ENCODE peak calls at places on chromosomes 2 and 18, in ten cellular contexts. Z is germinal center; G is activated naive CD8-positive, alpha-beta T cell treated with anti-CD3 and anti-CD28 coated beads, Interleukin-2, amount 50 U/mL, for 24 hours; X is CD14-positive monocyte; L is HTR-8/SVneo; D is activated effector memory CD4-positive, alpha-beta T cell treated with anti-CD3 and anti-CD28 coated beads, Interleukin-2, amount 50 U/mL, for 16 hours; S is NCI-H2029 treated with DMSO at 0.1 percent for 48 hours; U is RPMI8226; T is memory B cell; P is NCI-H1694 treated with DMSO at 0.1 percent for 48 hours. W is an unnamed sample.

GRCh38 chr2:177147093-177147694 is 65.4 kb upstream of the HNRNPA3 start:
- DNase-seq in Z (peak), G (no peak), X (no peak), L (peak), D (no peak), S (peak), U (peak), T (peak), P (peak), W (peak)

GRCh38 chr2:198100323-198100722 is 295.9 kb downstream of the PLCL1 start:
- DNase-seq in Z (no peak), G (no peak), X (no peak), L (no peak), D (no peak), S (no peak), U (no peak), T (no peak), P (no peak), W (peak)

GRCh38 chr2:230326453-230327417 is at the start of gene SP140L:
- DNase-seq in Z (peak), G (peak), X (peak), L (peak), D (peak), S (peak), U (peak), T (peak), P (no peak), W (peak)

GRCh38 chr18:64615047-64615446 is 466.2 kb upstream of the LINC00305 start:
- DNase-seq in Z (no peak), G (no peak), X (no peak), L (no peak), D (no peak), S (no peak), U (no peak), T (no peak), P (no peak), W (no peak)

GRCh38 chr18:77037533-77037932 is 95.0 kb downstream of the MBP start:
- DNase-seq in Z (no peak), G (no peak), X (no peak), L (no peak), D (no peak), S (no peak), U (no peak), T (no peak), P (no peak), W (no peak)

GRCh38 chr2:163906410-163906809 is 170.6 kb upstream of the FIGN start:
- DNase-seq in Z (no peak), G (no peak), X (no peak), L (no peak), D (no peak), S (no peak), U (no peak), T (no peak), P (no peak), W (no peak)

GRCh38 chr2:126244937-126245336 is 411.0 kb upstream of the GYPC start:
- DNase-seq in Z (no peak), G (peak), X (no peak), L (no peak), D (no peak), S (peak), U (peak), T (no peak), P (peak), W (peak)

GRCh38 chr2:132256251-132256902 is 94.6 kb upstream of the ANKRD30BL start:
- DNase-seq in Z (no peak), G (no peak), X (no peak), L (no peak), D (peak), S (no peak), U (no peak), T (no peak), P (no peak), W (no peak)

GRCh38 chr2:98505311-98505808 is 60.7 kb downstream of the INPP4A start:
- DNase-seq in Z (no peak), G (no peak), X (peak), L (no peak), D (peak), S (no peak), U (peak), T (no peak), P (no peak), W (peak)